ENCODE peak calls at places on chromosomes 3 and 15, in nine cellular contexts. T is anterior cingulate cortex; N is activated CD4-positive, alpha-beta T cell treated with anti-CD3 and anti-CD28 coated beads for 24 hours; Z is GM20000; Y is OCI-M1; Q is NCI-H1417; V is T-helper 17 cell; H is T47D; C is psoas muscle. L is an unnamed sample.

GRCh38 chr15:96559087-96559486 is 228.6 kb downstream of the NR2F2 start:
- DNase-seq in T (no peak), N (no peak), Z (no peak), Y (no peak), Q (no peak), V (no peak), H (no peak), C (no peak), L (no peak)

GRCh38 chr15:70586241-70586640 is 177.1 kb downstream of the UACA start:
- DNase-seq in T (no peak), N (no peak), Z (no peak), Y (no peak), Q (no peak), V (no peak), H (no peak), C (no peak), L (no peak)

GRCh38 chr3:192869131-192870027 is 48.3 kb downstream of the MB21D2 start:
- DNase-seq in T (no peak), N (no peak), Z (no peak), Y (no peak), Q (no peak), V (no peak), H (no peak), C (peak), L (no peak)

GRCh38 chr3:154161806-154162205 is 40.6 kb downstream of the ARHGEF26 start:
- DNase-seq in T (no peak), N (no peak), Z (no peak), Y (no peak), Q (no peak), V (no peak), H (no peak), C (no peak), L (no peak)

GRCh38 chr3:153628591-153628990 is 466.6 kb downstream of the RAP2B start:
- DNase-seq in T (no peak), N (no peak), Z (peak), Y (no peak), Q (no peak), V (no peak), H (no peak), C (no peak), L (no peak)

GRCh38 chr15:77266708-77267387 is 153.1 kb downstream of the PEAK1 start:
- DNase-seq in T (no peak), N (no peak), Z (no peak), Y (no peak), Q (no peak), V (no peak), H (no peak), C (no peak), L (no peak)

GRCh38 chr3:74613060-74613459 is 1.4 kb downstream of the CNTN3 start:
- DNase-seq in T (no peak), N (no peak), Z (no peak), Y (peak), Q (no peak), V (no peak), H (no peak), C (no peak), L (no peak)

GRCh38 chr3:13414040-13414729 is 5.9 kb downstream of the NUP210 start:
- DNase-seq in T (no peak), N (peak), Z (peak), Y (no peak), Q (no peak), V (peak), H (no peak), C (peak), L (no peak)

GRCh38 chr3:156151824-156152428 is 31.5 kb downstream of the KCNAB1 start:
- DNase-seq in T (no peak), N (peak), Z (peak), Y (peak), Q (peak), V (peak), H (peak), C (peak), L (peak)